ENCODE peak calls at places on chromosomes 2 and 18, in seven cellular contexts. One of them, this sample, is unnamed.

GRCh38 chr2:160104115-160104514 is 41.7 kb upstream of the PLA2R1 start:
- DNase-seq in H1: no peak
- DNase-seq in GM12891: no peak
- DNase-seq in HepG2: no peak
- DNase-seq in K562: no peak
- DNase-seq in GM12878: no peak
- DNase-seq in SK-N-SH: no peak
- DNase-seq in this sample: no peak

GRCh38 chr2:219521066-219521880 is 7.0 kb downstream of the ASIC4 start:
- DNase-seq in H1: no peak
- DNase-seq in GM12878: no peak
- DNase-seq in K562: peak
- DNase-seq in GM12891: no peak
- DNase-seq in HepG2: peak
- DNase-seq in SK-N-SH: peak
- DNase-seq in this sample: no peak

GRCh38 chr2:48508461-48509124 is 21.4 kb upstream of the STON1 start:
- DNase-seq in GM12878: no peak
- DNase-seq in H1: peak
- DNase-seq in GM12891: no peak
- DNase-seq in K562: peak
- DNase-seq in SK-N-SH: no peak
- DNase-seq in HepG2: peak
- DNase-seq in this sample: no peak

GRCh38 chr2:857937-858336 is 92.7 kb upstream of the SNTG2 start:
- DNase-seq in HepG2: no peak
- DNase-seq in K562: no peak
- DNase-seq in GM12878: no peak
- DNase-seq in SK-N-SH: no peak
- DNase-seq in H1: no peak
- DNase-seq in GM12891: no peak
- DNase-seq in this sample: no peak

GRCh38 chr2:189222440-189222839 is 42.9 kb upstream of the COL5A2 start:
- DNase-seq in H1: no peak
- DNase-seq in SK-N-SH: no peak
- DNase-seq in GM12891: no peak
- DNase-seq in HepG2: no peak
- DNase-seq in K562: no peak
- DNase-seq in GM12878: no peak
- DNase-seq in this sample: no peak

GRCh38 chr2:223090540-223091235 is 38.7 kb downstream of the KCNE4 start:
- DNase-seq in K562: no peak
- DNase-seq in GM12878: no peak
- DNase-seq in HepG2: peak
- DNase-seq in GM12891: no peak
- DNase-seq in SK-N-SH: no peak
- DNase-seq in H1: no peak
- DNase-seq in this sample: no peak

GRCh38 chr2:98455494-98455976 is 10.9 kb downstream of the INPP4A start:
- DNase-seq in GM12878: peak
- DNase-seq in K562: no peak
- DNase-seq in GM12891: no peak
- DNase-seq in SK-N-SH: no peak
- DNase-seq in H1: no peak
- DNase-seq in HepG2: no peak
- DNase-seq in this sample: no peak

GRCh38 chr2:85996591-85996990 is 107.8 kb upstream of the ST3GAL5 start:
- DNase-seq in GM12878: no peak
- DNase-seq in K562: peak
- DNase-seq in SK-N-SH: no peak
- DNase-seq in HepG2: no peak
- DNase-seq in GM12891: no peak
- DNase-seq in H1: no peak
- DNase-seq in this sample: no peak

GRCh38 chr2:8120979-8121825 is 560.7 kb upstream of the ID2 start:
- DNase-seq in GM12878: no peak
- DNase-seq in HepG2: peak
- DNase-seq in SK-N-SH: no peak
- DNase-seq in K562: no peak
- DNase-seq in GM12891: no peak
- DNase-seq in H1: no peak
- DNase-seq in this sample: no peak

GRCh38 chr2:232873292-232873908 is 3.3 kb downstream of the SNORC start:
- DNase-seq in GM12878: no peak
- DNase-seq in K562: no peak
- DNase-seq in HepG2: no peak
- DNase-seq in SK-N-SH: peak
- DNase-seq in H1: no peak
- DNase-seq in GM12891: no peak
- DNase-seq in this sample: no peak

GRCh38 chr2:128543036-128543435 is 224.4 kb upstream of the HS6ST1 start:
- DNase-seq in K562: no peak
- DNase-seq in GM12891: no peak
- DNase-seq in H1: no peak
- DNase-seq in SK-N-SH: no peak
- DNase-seq in GM12878: no peak
- DNase-seq in HepG2: no peak
- DNase-seq in this sample: no peak

GRCh38 chr18:56975276-56975675 is 171.6 kb upstream of the BOD1L2 start:
- DNase-seq in GM12878: no peak
- DNase-seq in K562: no peak
- DNase-seq in GM12891: no peak
- DNase-seq in HepG2: no peak
- DNase-seq in SK-N-SH: no peak
- DNase-seq in H1: no peak
- DNase-seq in this sample: no peak

GRCh38 chr2:100033976-100034375 is 108.4 kb downstream of the AFF3 start:
- DNase-seq in K562: no peak
- DNase-seq in GM12891: no peak
- DNase-seq in H1: no peak
- DNase-seq in GM12878: no peak
- DNase-seq in HepG2: no peak
- DNase-seq in SK-N-SH: no peak
- DNase-seq in this sample: no peak

GRCh38 chr2:33559336-33559735 is 39.8 kb downstream of the FAM98A start:
- DNase-seq in GM12891: no peak
- DNase-seq in GM12878: no peak
- DNase-seq in K562: no peak
- DNase-seq in HepG2: no peak
- DNase-seq in SK-N-SH: no peak
- DNase-seq in H1: no peak
- DNase-seq in this sample: no peak

GRCh38 chr2:101087638-101088037 is 63.5 kb downstream of the TBC1D8 start:
- DNase-seq in GM12891: no peak
- DNase-seq in H1: no peak
- DNase-seq in K562: no peak
- DNase-seq in GM12878: no peak
- DNase-seq in HepG2: no peak
- DNase-seq in SK-N-SH: no peak
- DNase-seq in this sample: no peak

DNA sequence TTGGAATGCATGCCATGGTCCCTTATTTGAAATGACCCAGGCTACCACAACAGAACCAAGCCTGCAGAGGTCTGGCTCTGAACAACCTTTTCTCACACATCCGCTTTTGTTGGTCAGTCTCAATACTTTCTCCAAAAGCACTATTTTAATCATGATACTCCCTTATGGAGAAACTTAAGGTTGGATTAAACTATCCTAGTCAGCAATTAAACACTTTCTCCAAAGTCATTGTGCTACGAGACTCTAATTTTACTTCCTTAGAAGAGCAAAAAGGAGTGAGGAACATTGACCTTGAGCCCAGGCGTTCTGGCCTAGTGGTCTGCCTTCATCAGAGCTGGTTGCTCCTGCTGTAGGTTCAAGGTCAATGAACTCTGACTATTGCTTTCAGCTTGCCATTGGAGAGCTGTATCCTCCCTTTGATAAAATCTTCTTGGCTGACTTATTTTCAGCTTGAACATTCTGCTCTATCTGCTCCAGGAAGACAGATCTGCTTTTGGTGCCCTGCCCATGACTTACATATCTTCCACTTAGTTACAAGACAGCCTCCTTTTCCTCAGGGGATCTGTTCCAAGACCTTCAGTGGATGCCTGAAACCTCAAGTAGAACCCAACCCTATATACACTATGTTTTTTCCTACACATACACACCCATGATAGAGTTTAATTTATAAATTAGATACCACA is 91.2 kb downstream of the NCKAP5 start:
- DNase-seq in H1: no peak
- DNase-seq in HepG2: no peak
- DNase-seq in K562: no peak
- DNase-seq in SK-N-SH: no peak
- DNase-seq in GM12878: no peak
- DNase-seq in GM12891: no peak
- DNase-seq in this sample: no peak
- TF ChIP-seq TAF1 in H1: no peak
- TF ChIP-seq TAF1 in HepG2: no peak
- TF ChIP-seq TAF1 in K562: no peak
- TF ChIP-seq TAF1 in SK-N-SH: no peak
- TF ChIP-seq TAF1 in GM12878: no peak
- TF ChIP-seq TAF1 in GM12891: no peak
- TF ChIP-seq TAF1 in this sample: no peak

GRCh38 chr2:12615509-12615908 is 101.2 kb upstream of the TRIB2 start:
- DNase-seq in GM12891: no peak
- DNase-seq in K562: no peak
- DNase-seq in SK-N-SH: no peak
- DNase-seq in HepG2: no peak
- DNase-seq in H1: no peak
- DNase-seq in GM12878: no peak
- DNase-seq in this sample: no peak

GRCh38 chr2:12612646-12613045 is 104.1 kb upstream of the TRIB2 start:
- DNase-seq in GM12878: no peak
- DNase-seq in K562: no peak
- DNase-seq in HepG2: no peak
- DNase-seq in SK-N-SH: peak
- DNase-seq in H1: no peak
- DNase-seq in GM12891: no peak
- DNase-seq in this sample: no peak

GRCh38 chr2:12612168-12612567 is 104.6 kb upstream of the TRIB2 start:
- DNase-seq in K562: no peak
- DNase-seq in HepG2: no peak
- DNase-seq in GM12878: no peak
- DNase-seq in H1: no peak
- DNase-seq in SK-N-SH: no peak
- DNase-seq in GM12891: no peak
- DNase-seq in this sample: no peak

GRCh38 chr2:12610314-12610713 is 106.4 kb upstream of the TRIB2 start:
- DNase-seq in GM12891: no peak
- DNase-seq in SK-N-SH: no peak
- DNase-seq in H1: no peak
- DNase-seq in GM12878: no peak
- DNase-seq in K562: no peak
- DNase-seq in HepG2: no peak
- DNase-seq in this sample: no peak

DNA sequence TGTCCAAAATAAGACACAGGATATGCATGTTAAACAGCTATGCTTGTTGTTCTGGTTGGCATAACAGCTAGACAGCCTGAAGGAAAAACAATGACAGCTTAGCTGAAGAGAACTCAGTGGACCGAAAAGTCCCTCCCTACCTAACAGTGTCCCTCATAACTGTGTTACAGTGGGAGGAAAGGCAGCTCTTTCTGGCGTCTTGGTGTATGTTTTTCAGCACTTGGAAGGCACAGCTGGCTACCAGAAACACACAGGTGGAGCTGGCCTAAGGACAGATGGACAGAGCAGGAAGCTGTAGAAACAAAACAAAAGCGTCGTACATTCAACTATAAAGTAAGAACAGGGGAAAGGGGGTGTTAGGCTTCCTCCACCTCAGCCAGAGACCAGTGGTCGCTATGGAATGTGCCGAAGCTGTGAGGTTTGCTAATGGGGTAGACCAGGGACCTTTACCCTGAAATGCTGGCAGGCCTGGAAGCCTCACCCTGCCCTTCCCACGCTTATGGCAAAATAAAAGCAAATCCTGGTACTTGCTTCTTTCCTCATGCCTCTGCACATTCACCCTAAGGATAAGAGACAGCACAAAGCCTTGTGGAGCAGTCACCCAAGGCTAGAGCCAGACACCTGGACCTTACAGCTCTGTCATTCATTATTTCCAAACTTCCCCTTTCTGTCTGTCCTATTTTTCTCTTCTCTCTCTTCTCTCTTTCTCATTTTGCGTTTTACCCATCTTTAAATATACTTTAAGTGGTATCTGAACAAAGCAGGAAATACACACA is 103.4 kb upstream of the TRIB2 start:
- DNase-seq in GM12891: no peak
- DNase-seq in K562: no peak
- DNase-seq in H1: no peak
- DNase-seq in SK-N-SH: peak
- DNase-seq in GM12878: no peak
- DNase-seq in HepG2: no peak
- DNase-seq in this sample: no peak
- TF ChIP-seq TAF1 in GM12891: peak
- TF ChIP-seq TAF1 in K562: no peak
- TF ChIP-seq TAF1 in H1: no peak
- TF ChIP-seq TAF1 in SK-N-SH: no peak
- TF ChIP-seq TAF1 in GM12878: no peak
- TF ChIP-seq TAF1 in HepG2: no peak
- TF ChIP-seq TAF1 in this sample: no peak

GRCh38 chr2:235048549-235048948 is 96.7 kb downstream of the SH3BP4 start:
- DNase-seq in GM12891: no peak
- DNase-seq in K562: no peak
- DNase-seq in H1: no peak
- DNase-seq in GM12878: no peak
- DNase-seq in HepG2: no peak
- DNase-seq in SK-N-SH: no peak
- DNase-seq in this sample: no peak
- TF ChIP-seq TAF1 in GM12891: no peak
- TF ChIP-seq TAF1 in K562: no peak
- TF ChIP-seq TAF1 in H1: no peak
- TF ChIP-seq TAF1 in GM12878: no peak
- TF ChIP-seq TAF1 in HepG2: no peak
- TF ChIP-seq TAF1 in SK-N-SH: no peak
- TF ChIP-seq TAF1 in this sample: no peak

GRCh38 chr2:46828491-46829239 is 86.9 kb downstream of the MCFD2 start:
- DNase-seq in SK-N-SH: no peak
- DNase-seq in GM12878: no peak
- DNase-seq in H1: no peak
- DNase-seq in HepG2: no peak
- DNase-seq in K562: no peak
- DNase-seq in GM12891: no peak
- DNase-seq in this sample: no peak

GRCh38 chr2:46829240-46829970 is 86.2 kb downstream of the MCFD2 start:
- DNase-seq in GM12878: no peak
- DNase-seq in HepG2: no peak
- DNase-seq in SK-N-SH: no peak
- DNase-seq in GM12891: no peak
- DNase-seq in K562: no peak
- DNase-seq in H1: no peak
- DNase-seq in this sample: no peak

GRCh38 chr2:46831869-46832265 is 83.7 kb downstream of the MCFD2 start:
- DNase-seq in GM12891: no peak
- DNase-seq in K562: no peak
- DNase-seq in H1: no peak
- DNase-seq in HepG2: no peak
- DNase-seq in SK-N-SH: no peak
- DNase-seq in GM12878: no peak
- DNase-seq in this sample: no peak

GRCh38 chr2:46832543-46832942 is 83.1 kb downstream of the MCFD2 start:
- DNase-seq in H1: no peak
- DNase-seq in SK-N-SH: no peak
- DNase-seq in GM12878: no peak
- DNase-seq in K562: no peak
- DNase-seq in HepG2: no peak
- DNase-seq in GM12891: no peak
- DNase-seq in this sample: no peak

GRCh38 chr2:46831037-46831868 is 84.4 kb downstream of the MCFD2 start:
- DNase-seq in GM12891: no peak
- DNase-seq in SK-N-SH: no peak
- DNase-seq in GM12878: no peak
- DNase-seq in H1: no peak
- DNase-seq in HepG2: no peak
- DNase-seq in K562: no peak
- DNase-seq in this sample: no peak
- TF ChIP-seq TAF1 in GM12891: no peak
- TF ChIP-seq TAF1 in SK-N-SH: no peak
- TF ChIP-seq TAF1 in GM12878: no peak
- TF ChIP-seq TAF1 in H1: no peak
- TF ChIP-seq TAF1 in HepG2: no peak
- TF ChIP-seq TAF1 in K562: no peak
- TF ChIP-seq TAF1 in this sample: no peak

This sample was measured in GM12892.